ENCODE peak calls at places on chromosome 1, in ten cellular contexts. One of them, this sample, is unnamed.

GRCh38 chr1:43510621-43511020 is 20.1 kb upstream of the PTPRF start:
- DNase-seq in activated naive CD8-positive, alpha-beta T cell treated with anti-CD3 and anti-CD28 coated beads for 36 hours: no peak
- DNase-seq in fibroblast of lung: no peak
- DNase-seq in iris pigment epithelial cell: no peak
- DNase-seq in HFFc6: no peak
- DNase-seq in foreskin keratinocyte: no peak
- DNase-seq in stimulated activated CD4-positive, alpha-beta T cell treated with anti-CD3 and anti-CD28 coated beads, TNF-alpha, amount 100 ng/mL, for 1 hour: no peak
- DNase-seq in stomach: no peak
- DNase-seq in NCI-H774: no peak
- DNase-seq in activated CD4-positive, alpha-beta T cell treated with anti-CD3 and anti-CD28 coated beads for 4 hours: no peak
- DNase-seq in this sample: no peak

GRCh38 chr1:186568221-186568620 is 107.3 kb upstream of the PDC start:
- DNase-seq in NCI-H774: no peak
- DNase-seq in iris pigment epithelial cell: no peak
- DNase-seq in activated naive CD8-positive, alpha-beta T cell treated with anti-CD3 and anti-CD28 coated beads for 36 hours: no peak
- DNase-seq in foreskin keratinocyte: no peak
- DNase-seq in HFFc6: no peak
- DNase-seq in activated CD4-positive, alpha-beta T cell treated with anti-CD3 and anti-CD28 coated beads for 4 hours: no peak
- DNase-seq in stomach: no peak
- DNase-seq in fibroblast of lung: no peak
- DNase-seq in stimulated activated CD4-positive, alpha-beta T cell treated with anti-CD3 and anti-CD28 coated beads, TNF-alpha, amount 100 ng/mL, for 1 hour: no peak
- DNase-seq in this sample: no peak

GRCh38 chr1:200885564-200886402 is 8.9 kb upstream of the INAVA start:
- DNase-seq in activated CD4-positive, alpha-beta T cell treated with anti-CD3 and anti-CD28 coated beads for 4 hours: no peak
- DNase-seq in iris pigment epithelial cell: no peak
- DNase-seq in stimulated activated CD4-positive, alpha-beta T cell treated with anti-CD3 and anti-CD28 coated beads, TNF-alpha, amount 100 ng/mL, for 1 hour: no peak
- DNase-seq in HFFc6: no peak
- DNase-seq in foreskin keratinocyte: no peak
- DNase-seq in fibroblast of lung: no peak
- DNase-seq in NCI-H774: no peak
- DNase-seq in stomach: no peak
- DNase-seq in activated naive CD8-positive, alpha-beta T cell treated with anti-CD3 and anti-CD28 coated beads for 36 hours: no peak
- DNase-seq in this sample: no peak

GRCh38 chr1:41174170-41174569 is 67.9 kb downstream of the SCMH1 start:
- DNase-seq in HFFc6: no peak
- DNase-seq in stomach: no peak
- DNase-seq in iris pigment epithelial cell: no peak
- DNase-seq in NCI-H774: no peak
- DNase-seq in activated CD4-positive, alpha-beta T cell treated with anti-CD3 and anti-CD28 coated beads for 4 hours: no peak
- DNase-seq in activated naive CD8-positive, alpha-beta T cell treated with anti-CD3 and anti-CD28 coated beads for 36 hours: no peak
- DNase-seq in foreskin keratinocyte: peak; percentile 55
- DNase-seq in stimulated activated CD4-positive, alpha-beta T cell treated with anti-CD3 and anti-CD28 coated beads, TNF-alpha, amount 100 ng/mL, for 1 hour: no peak
- DNase-seq in fibroblast of lung: peak; percentile 33
- DNase-seq in this sample: no peak

GRCh38 chr1:178102218-178102617 is 8.3 kb downstream of the RASAL2 start:
- DNase-seq in stomach: no peak
- DNase-seq in iris pigment epithelial cell: no peak
- DNase-seq in fibroblast of lung: no peak
- DNase-seq in foreskin keratinocyte: no peak
- DNase-seq in NCI-H774: no peak
- DNase-seq in HFFc6: no peak
- DNase-seq in stimulated activated CD4-positive, alpha-beta T cell treated with anti-CD3 and anti-CD28 coated beads, TNF-alpha, amount 100 ng/mL, for 1 hour: no peak
- DNase-seq in activated CD4-positive, alpha-beta T cell treated with anti-CD3 and anti-CD28 coated beads for 4 hours: no peak
- DNase-seq in activated naive CD8-positive, alpha-beta T cell treated with anti-CD3 and anti-CD28 coated beads for 36 hours: no peak
- DNase-seq in this sample: no peak

GRCh38 chr1:2330511-2331199 is 60.7 kb downstream of the MORN1 start:
- DNase-seq in activated naive CD8-positive, alpha-beta T cell treated with anti-CD3 and anti-CD28 coated beads for 36 hours: no peak
- DNase-seq in NCI-H774: no peak
- DNase-seq in iris pigment epithelial cell: peak; percentile 83
- DNase-seq in foreskin keratinocyte: peak; percentile 21
- DNase-seq in HFFc6: peak; percentile 85
- DNase-seq in fibroblast of lung: peak; percentile 89
- DNase-seq in stomach: no peak
- DNase-seq in activated CD4-positive, alpha-beta T cell treated with anti-CD3 and anti-CD28 coated beads for 4 hours: no peak
- DNase-seq in stimulated activated CD4-positive, alpha-beta T cell treated with anti-CD3 and anti-CD28 coated beads, TNF-alpha, amount 100 ng/mL, for 1 hour: no peak
- DNase-seq in this sample: no peak

GRCh38 chr1:170823120-170823519 is 112.2 kb upstream of the MROH9 start:
- DNase-seq in stimulated activated CD4-positive, alpha-beta T cell treated with anti-CD3 and anti-CD28 coated beads, TNF-alpha, amount 100 ng/mL, for 1 hour: no peak
- DNase-seq in NCI-H774: no peak
- DNase-seq in activated CD4-positive, alpha-beta T cell treated with anti-CD3 and anti-CD28 coated beads for 4 hours: no peak
- DNase-seq in HFFc6: no peak
- DNase-seq in activated naive CD8-positive, alpha-beta T cell treated with anti-CD3 and anti-CD28 coated beads for 36 hours: no peak
- DNase-seq in iris pigment epithelial cell: no peak
- DNase-seq in fibroblast of lung: peak; percentile 30
- DNase-seq in stomach: no peak
- DNase-seq in foreskin keratinocyte: no peak
- DNase-seq in this sample: no peak

GRCh38 chr1:243559575-243560172 is 290.4 kb downstream of the AKT3 start:
- DNase-seq in iris pigment epithelial cell: peak; percentile 85
- DNase-seq in fibroblast of lung: peak; percentile 46
- DNase-seq in stomach: no peak
- DNase-seq in foreskin keratinocyte: no peak
- DNase-seq in activated CD4-positive, alpha-beta T cell treated with anti-CD3 and anti-CD28 coated beads for 4 hours: no peak
- DNase-seq in stimulated activated CD4-positive, alpha-beta T cell treated with anti-CD3 and anti-CD28 coated beads, TNF-alpha, amount 100 ng/mL, for 1 hour: no peak
- DNase-seq in NCI-H774: no peak
- DNase-seq in HFFc6: peak; percentile 30
- DNase-seq in activated naive CD8-positive, alpha-beta T cell treated with anti-CD3 and anti-CD28 coated beads for 36 hours: no peak
- DNase-seq in this sample: no peak

GRCh38 chr1:65148548-65149390 is 766 bp downstream of the AK4 start:
- DNase-seq in iris pigment epithelial cell: peak; percentile 35
- DNase-seq in activated naive CD8-positive, alpha-beta T cell treated with anti-CD3 and anti-CD28 coated beads for 36 hours: peak; percentile 82
- DNase-seq in NCI-H774: peak; percentile 31
- DNase-seq in fibroblast of lung: peak; percentile 23
- DNase-seq in foreskin keratinocyte: no peak
- DNase-seq in activated CD4-positive, alpha-beta T cell treated with anti-CD3 and anti-CD28 coated beads for 4 hours: peak; percentile 29
- DNase-seq in HFFc6: no peak
- DNase-seq in stomach: no peak
- DNase-seq in stimulated activated CD4-positive, alpha-beta T cell treated with anti-CD3 and anti-CD28 coated beads, TNF-alpha, amount 100 ng/mL, for 1 hour: peak; percentile 6
- DNase-seq in this sample: peak; percentile 21

This sample was measured in Ammon's horn.